ENCODE peak calls at places on chromosomes 13 and 19, in seven cellular contexts. D, Y, T, I, F, G and Q are unnamed samples.

GRCh38 chr13:113348591-113348990 is 15.3 kb downstream of the GRTP1 start:
- DNase-seq in D (no peak), Y (no peak), T (no peak), I (no peak), F (no peak), G (no peak), Q (no peak)

GRCh38 chr19:50003810-50004419 is 21.3 kb downstream of the VRK3 start:
- DNase-seq in D (peak), Y (peak), T (peak), I (peak), F (no peak), G (peak), Q (peak)

GRCh38 chr19:46299695-46300094 is 2.9 kb downstream of the HIF3A start:
- DNase-seq in D (no peak), Y (no peak), T (no peak), I (no peak), F (no peak), G (no peak), Q (no peak)

GRCh38 chr19:30426864-30427263 is 54.7 kb downstream of the ZNF536 start:
- DNase-seq in D (no peak), Y (no peak), T (no peak), I (no peak), F (no peak), G (no peak), Q (no peak)

GRCh38 chr19:35030257-35031071 is at the start of gene SCN1B:
- DNase-seq in D (peak), Y (peak), T (peak), I (peak), F (peak), G (peak), Q (peak)

GRCh38 chr19:11405846-11406643 is 13.1 kb downstream of the RGL3 start:
- DNase-seq in D (peak), Y (no peak), T (peak), I (no peak), F (peak), G (no peak), Q (no peak)

GRCh38 chr13:20623000-20623399 is 56.0 kb downstream of the IFT88 start:
- DNase-seq in D (no peak), Y (no peak), T (no peak), I (no peak), F (no peak), G (no peak), Q (no peak)

GRCh38 chr19:10617409-10618121 is 7.8 kb upstream of the SLC44A2 start:
- DNase-seq in D (peak), Y (peak), T (no peak), I (peak), F (no peak), G (peak), Q (peak)

GRCh38 chr13:108182652-108183051 is 32.7 kb downstream of the LIG4 start:
- DNase-seq in D (no peak), Y (no peak), T (no peak), I (no peak), F (no peak), G (no peak), Q (no peak)

GRCh38 chr13:108178105-108178504 is 37.2 kb downstream of the LIG4 start:
- DNase-seq in D (no peak), Y (no peak), T (no peak), I (no peak), F (no peak), G (no peak), Q (no peak)

DNA sequence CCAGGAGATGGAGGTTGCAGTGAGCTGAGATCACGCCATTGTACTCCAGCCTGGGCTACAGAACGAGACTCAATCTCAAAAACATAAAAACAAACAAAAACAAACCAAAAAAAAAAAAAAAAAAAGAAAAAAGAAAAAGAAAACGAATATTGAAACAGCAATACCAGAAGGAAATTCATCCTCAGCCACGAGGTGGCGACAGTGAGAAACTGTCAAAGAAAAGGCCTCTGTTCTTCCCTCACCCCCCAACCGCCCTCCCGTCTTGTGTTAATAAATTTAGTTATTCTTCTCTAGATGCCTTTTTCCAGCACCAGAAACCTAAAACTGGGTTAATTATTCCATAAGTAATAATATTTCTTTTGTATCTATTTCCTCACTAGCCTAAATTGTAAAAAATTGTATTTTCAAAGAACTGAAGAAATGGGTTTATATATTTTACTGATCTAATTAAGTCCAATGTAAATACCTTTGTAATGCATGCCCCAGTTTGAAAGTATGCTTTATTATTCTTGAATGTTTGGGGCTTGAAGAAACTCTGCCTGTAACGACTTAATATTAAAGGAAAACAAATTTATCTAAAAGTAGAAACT is 38.6 kb downstream of the LIG4 start:
- DNase-seq in D (peak), Y (no peak), T (peak), I (peak), F (peak), G (peak), Q (peak)
- TF ChIP-seq CTCF in D (peak), Y (peak), T (peak), I (no peak), F (peak), G (peak), Q (peak)

GRCh38 chr13:29745704-29746103 is 104.7 kb downstream of the UBL3 start:
- DNase-seq in D (no peak), Y (no peak), T (no peak), I (no peak), F (no peak), G (no peak), Q (no peak)
- TF ChIP-seq CTCF in D (no peak), Y (no peak), T (no peak), I (no peak), F (no peak), G (no peak), Q (no peak)

GRCh38 chr19:8585894-8586750 is 8.9 kb upstream of the MYO1F start:
- DNase-seq in D (no peak), Y (no peak), T (peak), I (peak), F (peak), G (peak), Q (peak)
- TF ChIP-seq CTCF in D (peak), Y (peak), T (peak), I (peak), F (peak), G (peak), Q (peak)

DNA sequence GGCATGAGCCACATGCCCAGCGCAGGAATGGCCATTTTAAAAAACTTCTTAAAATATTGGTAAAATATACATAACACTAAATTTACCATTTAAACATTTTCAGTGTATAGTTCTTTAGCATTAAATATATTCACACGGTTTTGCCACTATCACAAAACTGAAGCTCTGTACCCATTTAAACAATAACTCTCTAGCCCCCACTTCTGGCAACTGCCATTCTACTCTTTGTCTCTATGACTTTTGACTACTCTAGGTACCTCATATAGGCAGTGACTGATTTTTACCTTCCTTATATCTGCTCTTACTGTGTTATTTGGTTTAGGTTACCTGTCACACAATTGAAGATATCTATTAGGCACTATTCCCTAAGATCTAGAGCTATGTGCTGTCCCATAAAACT is 2.3 kb upstream of the KBTBD7 start:
- DNase-seq in D (peak), Y (no peak), T (no peak), I (no peak), F (no peak), G (no peak), Q (peak)
- TF ChIP-seq CTCF in D (peak), Y (peak), T (peak), I (no peak), F (peak), G (no peak), Q (peak)

GRCh38 chr19:12864721-12865715 is 16.2 kb downstream of the DNASE2 start:
- DNase-seq in D (no peak), Y (no peak), T (no peak), I (no peak), F (no peak), G (no peak), Q (no peak)
- TF ChIP-seq CTCF in D (no peak), Y (no peak), T (no peak), I (no peak), F (no peak), G (no peak), Q (no peak)

DNA sequence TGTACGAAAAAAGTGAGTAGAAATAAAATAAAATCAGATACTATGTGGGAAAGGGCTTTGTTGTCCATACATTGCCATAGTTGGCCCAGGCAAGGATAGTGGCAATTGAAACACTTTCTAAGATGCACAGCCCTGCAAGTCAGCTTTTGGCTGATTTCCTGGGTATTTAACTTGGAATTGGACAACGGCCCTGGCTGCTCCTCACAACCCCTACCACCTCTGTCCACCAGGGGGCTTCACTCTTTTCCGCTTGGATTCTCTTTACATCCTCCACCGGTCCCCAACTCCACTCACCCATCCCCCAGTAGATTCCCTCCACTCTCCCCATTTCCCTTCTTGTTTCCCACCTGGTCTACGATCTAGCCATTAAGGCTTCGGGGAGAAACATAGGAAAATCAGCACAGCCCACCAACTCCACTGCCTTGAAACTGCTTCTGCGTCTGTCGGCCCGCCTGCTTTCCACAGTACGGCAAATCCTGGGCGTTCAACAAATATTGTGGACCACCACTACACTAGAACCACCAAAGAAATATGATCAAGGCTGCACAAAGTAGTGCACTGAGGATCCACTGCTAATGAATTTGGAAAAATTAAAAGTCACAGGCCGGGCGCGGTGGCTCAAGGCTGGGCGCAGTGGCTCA is 48.6 kb upstream of the GTF3A start:
- DNase-seq in D (peak), Y (peak), T (peak), I (peak), F (peak), G (peak), Q (peak)
- TF ChIP-seq CTCF in D (peak), Y (peak), T (peak), I (peak), F (peak), G (peak), Q (peak)

GRCh38 chr13:51589793-51590192 is 5.5 kb downstream of the WDFY2 start:
- DNase-seq in D (no peak), Y (no peak), T (no peak), I (no peak), F (no peak), G (no peak), Q (no peak)

GRCh38 chr13:51594432-51594831 is 10.2 kb downstream of the WDFY2 start:
- DNase-seq in D (no peak), Y (no peak), T (no peak), I (no peak), F (no peak), G (no peak), Q (no peak)

GRCh38 chr13:51588406-51588949 is 4.2 kb downstream of the WDFY2 start:
- DNase-seq in D (no peak), Y (no peak), T (no peak), I (no peak), F (no peak), G (no peak), Q (no peak)

GRCh38 chr13:51590231-51590630 is 6.0 kb downstream of the WDFY2 start:
- DNase-seq in D (no peak), Y (no peak), T (no peak), I (no peak), F (no peak), G (no peak), Q (no peak)

DNA sequence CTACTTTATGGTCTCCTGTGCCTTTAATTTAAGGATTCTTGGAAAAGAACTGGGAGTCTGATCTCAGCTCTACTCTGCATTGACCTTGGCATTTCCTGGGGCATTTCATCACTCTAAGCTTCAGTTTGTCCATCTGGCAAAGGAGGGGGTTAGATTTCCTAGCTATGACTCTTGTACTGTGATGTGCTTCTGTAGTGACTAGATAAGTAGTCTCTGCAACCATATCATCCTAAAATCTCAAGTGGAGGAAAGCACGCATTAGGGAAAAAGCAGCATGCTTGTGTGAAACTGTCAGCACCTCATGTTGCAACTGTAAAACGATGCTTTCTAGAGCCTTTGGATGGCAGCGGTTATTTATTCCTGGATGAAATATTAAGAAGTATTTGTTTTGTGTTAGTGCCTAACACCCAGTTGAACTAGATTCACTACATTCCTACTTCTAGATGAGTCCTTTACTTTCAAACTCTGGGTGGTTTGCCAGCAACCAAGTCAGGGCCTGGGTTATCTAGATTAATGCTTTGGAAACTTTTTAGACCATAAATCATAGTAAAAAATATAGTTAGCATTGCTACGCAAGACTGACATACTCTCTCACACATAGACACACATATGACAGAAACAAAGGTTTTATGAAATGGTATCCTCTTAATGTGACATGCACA is 6.8 kb downstream of the WDFY2 start:
- DNase-seq in D (peak), Y (peak), T (no peak), I (no peak), F (no peak), G (peak), Q (peak)
- TF ChIP-seq CTCF in D (no peak), Y (no peak), T (no peak), I (no peak), F (no peak), G (no peak), Q (no peak)

DNA sequence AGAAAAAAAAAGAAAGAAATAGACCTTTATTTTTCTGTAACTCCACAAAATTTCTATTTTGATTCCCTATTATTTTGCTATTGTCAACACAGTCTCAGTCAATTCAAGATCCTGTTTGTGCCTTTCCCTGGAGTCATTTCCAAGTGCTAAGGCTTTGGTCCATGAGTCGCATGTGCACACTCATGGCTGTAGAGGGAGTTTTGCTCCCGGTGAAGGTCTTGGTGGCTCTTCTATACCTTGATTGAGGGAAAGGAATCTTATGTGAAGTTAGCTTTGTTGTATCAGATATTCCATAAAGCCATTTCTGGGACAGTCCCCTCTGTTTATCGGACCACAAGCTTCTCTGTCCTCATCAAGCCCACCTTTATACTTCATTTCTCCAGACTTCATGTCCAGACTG is 58.7 kb upstream of the ALOX5AP start:
- DNase-seq in D (peak), Y (peak), T (no peak), I (no peak), F (no peak), G (no peak), Q (peak)
- TF ChIP-seq CTCF in D (peak), Y (peak), T (no peak), I (no peak), F (peak), G (peak), Q (peak)